ENCODE peak calls at places on chromosomes 11 and 22, in nine cellular contexts. Q is pancreas; S is cardiac muscle cell; Z is CD4-positive, alpha-beta memory T cell; B is gastrocnemius medialis; G is mesendoderm; I is A549; V is body of pancreas; T is K562. D is an unnamed sample.

GRCh38 chr11:94147433-94147845 is 18.8 kb downstream of the PANX1 start:
- DNase-seq in Q (no peak), S (no peak), Z (no peak), B (no peak), G (no peak), I (no peak), V (no peak), T (no peak), D (no peak)

GRCh38 chr11:114440121-114440860 is 1.0 kb downstream of the REXO2 start:
- DNase-seq in Q (no peak), S (peak; percentile 20), Z (peak; percentile 11), B (no peak), G (peak; percentile 43), I (no peak), V (no peak), T (no peak), D (no peak)

GRCh38 chr11:26017903-26018750 is 313.8 kb upstream of the ANO3 start:
- DNase-seq in Q (no peak), S (no peak), Z (no peak), B (no peak), G (no peak), I (no peak), V (no peak), T (no peak), D (no peak)

GRCh38 chr11:5380740-5381342 is 2.8 kb upstream of the OR51M1 start:
- DNase-seq in Q (peak; percentile 47), S (peak; percentile 81), Z (peak; percentile 4), B (no peak), G (peak; percentile 86), I (peak; percentile 63), V (peak; percentile 48), T (peak; percentile 58), D (no peak)

GRCh38 chr22:46813816-46814597 is 51.6 kb downstream of the TBC1D22A start:
- DNase-seq in Q (no peak), S (no peak), Z (no peak), B (no peak), G (peak; percentile 69), I (no peak), V (no peak), T (no peak), D (no peak)

GRCh38 chr11:74627381-74627780 is 35.0 kb downstream of the POLD3 start:
- DNase-seq in Q (no peak), S (no peak), Z (no peak), B (no peak), G (no peak), I (no peak), V (no peak), T (no peak), D (no peak)

GRCh38 chr22:37557321-37558001 is 2.8 kb upstream of the CDC42EP1 start:
- DNase-seq in Q (peak; percentile 62), S (no peak), Z (no peak), B (no peak), G (no peak), I (peak; percentile 53), V (peak; percentile 82), T (no peak), D (no peak)

GRCh38 chr22:22748297-22748743 is 103.9 kb downstream of the GGTLC2 start:
- DNase-seq in Q (peak; percentile 73), S (no peak), Z (peak; percentile 24), B (no peak), G (peak; percentile 32), I (peak; percentile 51), V (peak; percentile 68), T (peak; percentile 78), D (no peak)

GRCh38 chr11:71330996-71331395 is 78.6 kb upstream of the SHANK2 start:
- DNase-seq in Q (no peak), S (no peak), Z (no peak), B (no peak), G (no peak), I (no peak), V (no peak), T (no peak), D (no peak)

GRCh38 chr11:10844364-10844763 is 13.5 kb downstream of the ZBED5 start:
- DNase-seq in Q (no peak), S (no peak), Z (no peak), B (no peak), G (no peak), I (no peak), V (no peak), T (no peak), D (no peak)

GRCh38 chr22:31218565-31219262 is 6.6 kb downstream of the LIMK2 start:
- DNase-seq in Q (no peak), S (no peak), Z (no peak), B (no peak), G (no peak), I (no peak), V (no peak), T (no peak), D (no peak)
- H3K4me1 ChIP-seq in Q (peaks cover 94% of the 10 kb centered on the region), S (no peaks in the 10 kb centered on the region), Z (peaks cover 47% of the 10 kb centered on the region), B (peaks cover 6% of the 10 kb centered on the region), G (no peaks in the 10 kb centered on the region), I (peaks cover 6% of the 10 kb centered on the region), V (peaks cover 98% of the 10 kb centered on the region), T (peaks cover 22% of the 10 kb centered on the region), D (peaks cover 62% of the 10 kb centered on the region)

DNA sequence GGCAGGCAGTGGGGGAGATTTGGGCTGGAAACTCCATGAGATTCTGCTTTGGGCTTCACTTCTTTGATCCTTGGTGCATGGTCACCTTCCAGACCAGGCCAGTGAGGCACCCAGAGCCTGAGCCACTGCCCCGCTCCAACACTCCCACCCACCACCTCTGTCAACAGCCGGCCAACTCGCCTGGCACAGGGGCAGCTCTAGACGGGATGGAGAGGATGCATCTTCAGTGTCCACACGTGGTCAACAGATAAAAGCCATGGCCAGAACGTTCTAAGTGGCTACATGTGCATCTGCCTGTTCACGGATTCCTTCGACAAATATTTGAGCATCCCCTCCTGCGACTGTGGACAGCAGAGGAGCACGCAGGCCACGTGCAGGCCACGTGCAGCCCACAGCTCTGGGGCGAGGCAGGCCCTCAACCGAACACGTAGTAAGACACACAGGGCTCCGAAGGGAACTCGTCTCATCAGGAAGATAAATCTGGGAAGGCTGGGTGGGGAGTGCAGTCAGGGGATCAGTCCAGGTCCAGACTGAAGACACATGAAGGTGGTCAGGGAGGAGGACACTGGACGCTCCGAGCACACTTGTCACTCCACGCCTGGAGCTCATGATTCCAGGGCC is 1.2 kb downstream of the LRRC56 start:
- DNase-seq in Q (no peak), S (no peak), Z (no peak), B (no peak), G (no peak), I (no peak), V (no peak), T (no peak), D (no peak)
- H3K4me1 ChIP-seq in Q (peaks cover 15% of the 10 kb centered on the region), S (peaks cover 12% of the 10 kb centered on the region), Z (peaks cover 40% of the 10 kb centered on the region), B (peaks cover 28% of the 10 kb centered on the region), G (peaks cover 4% of the 10 kb centered on the region), I (peaks cover 12% of the 10 kb centered on the region), V (peaks cover 36% of the 10 kb centered on the region), T (peaks cover 22% of the 10 kb centered on the region), D (peaks cover 34% of the 10 kb centered on the region)

DNA sequence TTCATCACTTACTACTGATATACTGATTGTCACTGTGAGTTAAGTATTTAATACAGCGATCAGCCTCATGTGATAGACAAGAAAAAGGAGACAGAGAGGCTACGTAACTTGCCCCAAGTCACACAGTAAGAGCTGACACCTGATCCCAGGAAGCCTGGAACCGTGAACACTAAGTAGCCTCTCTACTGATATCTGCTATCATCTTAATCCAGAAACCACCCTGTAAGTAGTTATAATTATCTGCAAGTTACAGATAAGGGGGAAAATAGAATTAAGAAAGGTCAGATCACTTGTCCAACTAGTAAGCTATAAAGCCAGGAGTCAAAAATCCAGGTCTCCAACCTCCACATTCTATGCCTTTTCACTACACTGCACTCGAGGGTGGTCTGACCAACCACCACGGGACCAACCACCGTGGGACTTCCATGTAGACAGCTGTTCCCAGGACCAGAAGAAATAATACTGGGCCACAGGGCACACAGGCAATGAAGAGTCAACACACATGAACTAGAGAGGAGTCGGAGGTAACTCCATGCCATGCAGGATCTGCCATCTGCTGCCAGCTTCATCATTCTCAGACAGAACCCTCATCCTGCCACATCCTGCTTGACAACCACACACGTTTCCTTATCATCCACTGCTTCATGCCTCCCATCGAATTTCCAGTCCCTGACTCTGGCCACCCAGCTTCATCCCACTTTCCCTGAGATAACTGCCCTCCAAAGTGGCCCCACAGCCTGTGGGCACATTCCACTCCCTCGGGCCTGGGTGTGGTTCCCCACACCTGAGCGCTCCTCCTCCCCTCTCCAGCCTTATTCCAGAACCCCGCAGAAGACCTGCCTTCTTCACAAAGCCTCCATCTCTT is 58.6 kb downstream of the MICAL3 start:
- DNase-seq in Q (no peak), S (no peak), Z (no peak), B (no peak), G (peak; percentile 55), I (no peak), V (no peak), T (peak; percentile 70), D (no peak)
- H3K4me1 ChIP-seq in Q (no peaks in the 10 kb centered on the region), S (peaks cover 35% of the 10 kb centered on the region), Z (peaks cover 3% of the 10 kb centered on the region), B (peaks cover 24% of the 10 kb centered on the region), G (peaks cover 6% of the 10 kb centered on the region), I (peaks cover 41% of the 10 kb centered on the region), V (peaks cover 4% of the 10 kb centered on the region), T (peaks cover 22% of the 10 kb centered on the region), D (peaks cover 55% of the 10 kb centered on the region)

DNA sequence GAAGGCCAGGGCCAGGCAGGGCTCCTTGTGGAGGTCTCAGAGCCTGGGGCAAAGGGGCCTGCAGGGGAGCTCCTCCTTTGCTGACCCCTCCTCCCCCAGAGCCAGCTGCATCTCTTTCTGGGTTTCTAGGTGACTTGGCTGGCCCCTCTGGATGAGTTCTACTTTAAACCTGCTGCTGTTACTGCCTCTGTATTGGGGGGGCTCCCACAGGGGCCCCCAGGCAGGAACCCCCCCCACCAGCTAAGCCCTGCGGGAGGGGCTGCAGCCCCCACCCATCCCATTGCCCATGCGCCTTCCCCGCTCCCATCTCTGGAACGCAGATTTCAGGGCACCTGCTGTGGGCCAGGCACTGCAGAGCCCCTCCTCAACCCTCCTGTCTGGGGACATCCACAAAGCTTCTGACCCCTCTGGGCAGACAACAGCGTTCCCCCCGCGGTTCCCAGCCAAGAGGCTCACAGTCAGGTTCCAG is 890 bp upstream of the PLCB3 start:
- DNase-seq in Q (no peak), S (no peak), Z (no peak), B (no peak), G (no peak), I (no peak), V (no peak), T (no peak), D (no peak)
- H3K4me1 ChIP-seq in Q (peaks cover 8% of the 10 kb centered on the region), S (peaks cover 5% of the 10 kb centered on the region), Z (peaks cover 47% of the 10 kb centered on the region), B (peaks cover 40% of the 10 kb centered on the region), G (peaks cover 12% of the 10 kb centered on the region), I (peaks cover 28% of the 10 kb centered on the region), V (peaks cover 35% of the 10 kb centered on the region), T (peaks cover 30% of the 10 kb centered on the region), D (peaks cover 47% of the 10 kb centered on the region)

DNA sequence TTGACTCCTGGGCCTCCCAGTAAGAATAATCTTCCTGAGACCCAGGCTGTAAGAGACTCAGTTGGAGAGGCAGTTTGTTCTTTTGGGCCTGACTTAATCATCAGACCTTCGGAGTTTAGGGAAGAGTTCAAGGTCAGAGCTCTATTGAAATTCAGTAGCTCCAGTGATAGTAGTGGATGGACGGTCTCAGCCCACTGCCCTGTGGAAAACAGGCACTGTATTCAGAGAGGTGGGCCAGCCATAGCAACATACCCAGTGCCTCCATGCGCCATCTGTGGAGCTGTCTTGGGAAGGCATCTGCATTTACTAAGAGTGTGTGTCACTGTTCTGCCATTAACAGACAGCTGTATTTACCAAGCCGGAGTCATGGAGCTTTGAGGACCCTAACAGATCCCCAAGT is 2.9 kb downstream of the SMARCB1 start:
- DNase-seq in Q (no peak), S (peak; percentile 32), Z (no peak), B (no peak), G (peak; percentile 43), I (no peak), V (no peak), T (no peak), D (no peak)
- H3K4me1 ChIP-seq in Q (peaks cover 24% of the 10 kb centered on the region), S (peaks cover 29% of the 10 kb centered on the region), Z (peaks cover 34% of the 10 kb centered on the region), B (peaks cover 34% of the 10 kb centered on the region), G (peaks cover 3% of the 10 kb centered on the region), I (peaks cover 15% of the 10 kb centered on the region), V (peaks cover 34% of the 10 kb centered on the region), T (peaks cover 15% of the 10 kb centered on the region), D (peaks cover 58% of the 10 kb centered on the region)

D was measured in heart right ventricle.